ENCODE peak calls at places on chromosome 16, in five cellular contexts. P is A549, J is psoas muscle, F is hepatocyte, U is H1. Q is an unnamed sample.

GRCh38 chr16:30458561-30459394 is 13.1 kb upstream of the SEPHS2 start:
- DNase-seq in P (no peak), J (peak), F (no peak), U (no peak), Q (no peak)

GRCh38 chr16:68642436-68643064 is 2.6 kb upstream of the CDH3 start:
- DNase-seq in P (no peak), J (no peak), F (peak), U (peak), Q (no peak)

GRCh38 chr16:52581530-52581929 is 34.6 kb upstream of the TOX3 start:
- DNase-seq in P (peak), J (no peak), F (no peak), U (no peak), Q (no peak)

GRCh38 chr16:65658339-65659275 is 536.7 kb upstream of the CDH11 start:
- DNase-seq in P (peak), J (peak), F (peak), U (no peak), Q (peak)

GRCh38 chr16:83792391-83792790 is 15.4 kb upstream of the HSBP1 start:
- DNase-seq in P (no peak), J (no peak), F (no peak), U (no peak), Q (no peak)

GRCh38 chr16:89741342-89742014 is 20.1 kb downstream of the ZNF276 start:
- DNase-seq in P (no peak), J (no peak), F (no peak), U (no peak), Q (no peak)

GRCh38 chr16:89738072-89738377 is 16.7 kb downstream of the ZNF276 start:
- DNase-seq in P (no peak), J (no peak), F (no peak), U (no peak), Q (no peak)

GRCh38 chr16:11681526-11681925 is 13.3 kb downstream of the SNN start:
- DNase-seq in P (no peak), J (peak), F (no peak), U (no peak), Q (no peak)

GRCh38 chr16:14569213-14569612 is 60.8 kb downstream of the PARN start:
- DNase-seq in P (no peak), J (no peak), F (no peak), U (peak), Q (no peak)

GRCh38 chr16:73546351-73546845 is 498.5 kb upstream of the ZFHX3 start:
- DNase-seq in P (no peak), J (no peak), F (no peak), U (no peak), Q (no peak)

GRCh38 chr16:67967956-67968439 is 439 bp downstream of the SLC12A4 start:
- DNase-seq in P (no peak), J (peak), F (peak), U (peak), Q (no peak)

GRCh38 chr16:57773680-57774295 is 28.5 kb downstream of the KIFC3 start:
- DNase-seq in P (no peak), J (peak), F (no peak), U (no peak), Q (no peak)

GRCh38 chr16:4377573-4378146 is 6.0 kb downstream of the VASN start:
- DNase-seq in P (no peak), J (no peak), F (no peak), U (no peak), Q (no peak)

GRCh38 chr16:24975428-24975889 is 39.7 kb downstream of the ARHGAP17 start:
- DNase-seq in P (peak), J (no peak), F (peak), U (no peak), Q (no peak)

GRCh38 chr16:85429776-85430522 is 183.2 kb upstream of the GSE1 start:
- DNase-seq in P (no peak), J (no peak), F (no peak), U (no peak), Q (no peak)

GRCh38 chr16:53937068-53937614 is 233.2 kb downstream of the FTO start:
- DNase-seq in P (no peak), J (no peak), F (no peak), U (no peak), Q (no peak)

GRCh38 chr16:80899804-80900592 is 95.6 kb upstream of the CDYL2 start:
- DNase-seq in P (peak), J (peak), F (peak), U (peak), Q (peak)

GRCh38 chr16:404971-405486 is 3.3 kb downstream of the DECR2 start:
- DNase-seq in P (no peak), J (no peak), F (no peak), U (peak), Q (no peak)

GRCh38 chr16:8859913-8860881 is 8.6 kb downstream of the CARHSP1 start:
- DNase-seq in P (no peak), J (peak), F (peak), U (no peak), Q (no peak)

GRCh38 chr16:85047867-85048455 is 20.4 kb downstream of the KIAA0513 start:
- DNase-seq in P (no peak), J (no peak), F (no peak), U (no peak), Q (no peak)

GRCh38 chr16:106623-107324 is 28.7 kb downstream of the MPG start:
- DNase-seq in P (peak), J (no peak), F (peak), U (peak), Q (peak)

GRCh38 chr16:53864819-53865491 is 161.0 kb downstream of the FTO start:
- DNase-seq in P (peak), J (no peak), F (no peak), U (no peak), Q (no peak)

GRCh38 chr16:79008036-79008868 is 592.3 kb downstream of the MAF start:
- DNase-seq in P (no peak), J (no peak), F (no peak), U (no peak), Q (no peak)

GRCh38 chr16:28998837-28999236 is 14.0 kb downstream of the LAT start:
- DNase-seq in P (no peak), J (no peak), F (no peak), U (no peak), Q (no peak)

GRCh38 chr16:28999577-28999976 is 14.7 kb downstream of the LAT start:
- DNase-seq in P (no peak), J (no peak), F (no peak), U (no peak), Q (no peak)

GRCh38 chr16:29000019-29000418 is 15.2 kb downstream of the LAT start:
- DNase-seq in P (no peak), J (no peak), F (no peak), U (no peak), Q (no peak)
- H3K4me3 ChIP-seq in P (no peak), J (no peak), F (no peak), U (no peak), Q (no peak)

GRCh38 chr16:1691276-1691675 is 13.2 kb downstream of the JPT2 start:
- DNase-seq in P (peak), J (no peak), F (no peak), U (no peak), Q (no peak)

GRCh38 chr16:1690810-1691209 is 12.7 kb downstream of the JPT2 start:
- DNase-seq in P (no peak), J (no peak), F (no peak), U (no peak), Q (no peak)

GRCh38 chr16:1691956-1692355 is 13.9 kb downstream of the JPT2 start:
- DNase-seq in P (peak), J (no peak), F (no peak), U (no peak), Q (no peak)

GRCh38 chr16:1688807-1689560 is 10.9 kb downstream of the JPT2 start:
- DNase-seq in P (peak), J (no peak), F (peak), U (no peak), Q (no peak)

GRCh38 chr16:1689853-1690252 is 11.8 kb downstream of the JPT2 start:
- DNase-seq in P (no peak), J (no peak), F (peak), U (no peak), Q (no peak)
- H3K27ac ChIP-seq in P (peak), J (no peak), F (peak), U (no peak), Q (no peak)

GRCh38 chr16:55655381-55655708 is 443 bp upstream of the SLC6A2 start:
- DNase-seq in P (no peak), J (no peak), F (no peak), U (no peak), Q (no peak)
- H3K4me3 ChIP-seq in P (no peak), J (peak), F (no peak), U (peak), Q (no peak)

GRCh38 chr16:10314811-10315210 is 71.0 kb upstream of the ATF7IP2 start:
- DNase-seq in P (no peak), J (no peak), F (no peak), U (no peak), Q (no peak)

GRCh38 chr16:10314317-10314716 is 71.5 kb upstream of the ATF7IP2 start:
- DNase-seq in P (no peak), J (no peak), F (no peak), U (no peak), Q (no peak)

GRCh38 chr16:10312023-10312422 is 73.8 kb upstream of the ATF7IP2 start:
- DNase-seq in P (no peak), J (no peak), F (no peak), U (no peak), Q (no peak)

GRCh38 chr16:10309271-10309932 is 76.5 kb upstream of the ATF7IP2 start:
- DNase-seq in P (no peak), J (no peak), F (no peak), U (no peak), Q (no peak)

GRCh38 chr16:10312784-10313724 is 72.8 kb upstream of the ATF7IP2 start:
- DNase-seq in P (no peak), J (no peak), F (no peak), U (no peak), Q (no peak)
- H3K27ac ChIP-seq in P (no peak), J (no peak), F (peak), U (no peak), Q (no peak)

DNA sequence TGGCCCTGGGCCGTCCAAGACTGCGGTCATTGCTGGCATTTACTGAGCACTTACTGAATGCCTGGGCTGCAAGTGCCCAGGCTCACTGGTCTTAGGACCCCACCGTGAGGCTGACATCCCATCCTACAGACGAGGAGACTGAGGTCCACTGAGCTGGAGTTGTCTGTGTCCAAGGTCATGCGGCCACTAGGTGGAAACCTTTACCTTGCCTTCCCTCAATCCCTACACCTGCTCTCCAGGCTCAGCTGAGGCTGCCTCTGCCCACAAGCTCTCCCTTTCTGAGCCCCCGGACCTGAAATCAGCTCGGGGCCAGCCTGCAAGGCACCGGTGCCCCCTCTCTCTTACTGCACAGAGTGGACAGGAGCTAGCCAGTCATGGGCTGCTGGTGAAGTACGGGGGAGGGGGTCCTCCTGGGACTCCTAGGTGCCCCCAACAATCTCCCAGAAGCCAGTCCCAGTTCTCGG is 1.5 kb downstream of the CASKIN1 start:
- DNase-seq in P (peak), J (no peak), F (peak), U (peak), Q (no peak)
- H3K4me3 ChIP-seq in P (no peak), J (peak), F (no peak), U (peak), Q (no peak)

DNA sequence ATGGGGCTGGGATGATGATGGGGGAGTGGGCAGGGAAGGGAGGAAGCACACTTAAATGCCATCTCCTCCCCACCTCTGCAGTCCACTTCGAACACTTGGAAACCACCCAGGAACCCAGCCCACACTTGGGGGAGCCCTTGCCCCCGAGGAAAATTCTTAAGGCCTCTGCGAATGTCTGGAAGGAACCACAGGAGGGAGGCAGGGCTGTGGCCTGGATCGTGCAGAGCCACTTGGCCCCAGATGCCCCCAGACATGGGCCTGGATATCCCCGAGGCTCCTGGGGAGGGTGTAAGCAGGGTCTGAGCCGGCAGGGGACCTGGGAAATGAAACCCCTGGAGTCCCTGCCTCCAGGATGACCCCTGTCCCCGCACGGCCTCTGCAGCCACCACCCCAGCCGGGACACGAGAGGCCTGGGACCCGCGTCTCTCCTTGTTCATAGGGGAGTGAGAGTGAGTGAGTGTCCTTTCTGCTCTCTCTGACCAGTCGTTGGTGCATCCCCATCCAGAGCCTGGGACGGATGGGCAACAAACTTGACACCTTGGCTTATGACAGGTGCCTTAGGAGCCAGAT is 11.8 kb upstream of the MTSS2 start:
- DNase-seq in P (no peak), J (no peak), F (no peak), U (no peak), Q (no peak)
- H3K27ac ChIP-seq in P (peak), J (peak), F (peak), U (no peak), Q (no peak)

Q was measured in AG04450.